ENCODE peak calls at places on chromosome 12, in five cellular contexts. G is CD4-positive, alpha-beta memory T cell; O is PC-3; W is thyroid gland; B is mammary epithelial cell. A is an unnamed sample.

GRCh38 chr12:62625238-62625637 is 158.6 kb downstream of the MON2 start:
- DNase-seq in G (no peak), O (no peak), B (no peak), W (peak; percentile 63), A (no peak)

GRCh38 chr12:78470354-78471195 is 394.0 kb upstream of the SYT1 start:
- DNase-seq in B (peak; percentile 32), W (peak; percentile 59), O (peak; percentile 64), G (no peak), A (peak; percentile 23)

GRCh38 chr12:30678221-30678620 is 17.4 kb downstream of the IPO8 start:
- DNase-seq in G (no peak), W (no peak), B (no peak), O (no peak), A (no peak)

GRCh38 chr12:18090093-18090492 is at the start of gene RERGL:
- DNase-seq in O (no peak), B (no peak), W (no peak), G (no peak), A (no peak)

GRCh38 chr12:58008658-58009057 is 67.3 kb downstream of the ATP23 start:
- DNase-seq in G (no peak), O (no peak), B (no peak), W (no peak), A (no peak)

GRCh38 chr12:29547151-29547561 is 49.7 kb upstream of the OVCH1 start:
- DNase-seq in O (peak; percentile 78), G (no peak), W (no peak), B (no peak), A (peak; percentile 67)

GRCh38 chr12:129394416-129394815 is 509.4 kb downstream of the TMEM132D start:
- DNase-seq in O (no peak), B (no peak), W (no peak), G (no peak), A (no peak)

GRCh38 chr12:124852911-124853441 is 10.7 kb downstream of the SCARB1 start:
- DNase-seq in O (no peak), B (no peak), G (no peak), W (no peak), A (no peak)

GRCh38 chr12:92947589-92948215 is 18.6 kb upstream of the EEA1 start:
- DNase-seq in O (no peak), B (no peak), G (no peak), W (no peak), A (no peak)

GRCh38 chr12:112947314-112947713 is 9.0 kb downstream of the OAS3 start:
- DNase-seq in G (no peak), W (no peak), O (no peak), B (no peak), A (no peak)

GRCh38 chr12:62722971-62723680 is 211.8 kb downstream of the PPM1H start:
- DNase-seq in O (peak; percentile 64), G (no peak), W (no peak), B (no peak), A (peak; percentile 78)

GRCh38 chr12:4960547-4960946 is 50.8 kb downstream of the KCNA1 start:
- DNase-seq in G (no peak), W (no peak), O (no peak), B (no peak), A (no peak)

GRCh38 chr12:27733052-27733656 is 22.5 kb downstream of the MRPS35 start:
- DNase-seq in W (peak; percentile 29), O (peak; percentile 82), G (peak; percentile 42), B (peak; percentile 9), A (peak; percentile 25)

GRCh38 chr12:124633269-124633953 is 66.0 kb upstream of the NCOR2 start:
- DNase-seq in B (peak; percentile 70), W (no peak), O (peak; percentile 71), G (no peak), A (no peak)

GRCh38 chr12:15193927-15194326 is 27.3 kb downstream of the RERG start:
- DNase-seq in O (no peak), B (no peak), G (no peak), W (peak; percentile 5), A (no peak)

GRCh38 chr12:127125607-127126259 is 1141.2 kb upstream of the TMEM132C start:
- DNase-seq in O (peak; percentile 99), G (no peak), B (peak; percentile 100), W (no peak), A (peak; percentile 88)

GRCh38 chr12:122081697-122082221 is 3.2 kb downstream of the MLXIP start:
- DNase-seq in G (peak; percentile 54), O (peak; percentile 14), W (peak; percentile 32), B (peak; percentile 31), A (peak; percentile 27)

GRCh38 chr12:43315961-43316360 is 236.0 kb downstream of the ADAMTS20 start:
- DNase-seq in O (no peak), W (no peak), G (no peak), B (no peak), A (no peak)

GRCh38 chr12:3170423-3171194 is 93.4 kb downstream of the TSPAN9 start:
- DNase-seq in W (no peak), G (no peak), O (peak; percentile 81), B (peak; percentile 80), A (peak; percentile 37)

GRCh38 chr12:94650143-94651056 is at the start of gene TMCC3:
- DNase-seq in O (peak; percentile 68), G (peak; percentile 12), W (peak; percentile 73), B (peak; percentile 68), A (peak; percentile 52)

GRCh38 chr12:8603858-8604257 is 8.8 kb downstream of the AICDA start:
- DNase-seq in G (no peak), W (no peak), O (no peak), B (no peak), A (no peak)

GRCh38 chr12:2803635-2804380 is 8.7 kb upstream of the ITFG2 start:
- DNase-seq in W (no peak), B (no peak), G (no peak), O (no peak), A (no peak)

GRCh38 chr12:51217133-51217967 is 512 bp downstream of the POU6F1 start:
- DNase-seq in O (no peak), W (peak; percentile 71), B (no peak), G (peak; percentile 43), A (peak; percentile 61)

GRCh38 chr12:116717466-116718457 is 20.1 kb downstream of the SPRING1 start:
- DNase-seq in W (peak; percentile 71), B (no peak), G (no peak), O (no peak), A (no peak)

GRCh38 chr12:100672075-100672592 is 98.7 kb downstream of the GAS2L3 start:
- DNase-seq in B (no peak), G (no peak), W (peak; percentile 8), O (peak; percentile 55), A (peak; percentile 23)

GRCh38 chr12:50241178-50241577 is 42.1 kb downstream of the LIMA1 start:
- DNase-seq in G (no peak), O (peak; percentile 82), W (no peak), B (no peak), A (no peak)

GRCh38 chr12:10695852-10696251 is 22.0 kb upstream of the STYK1 start:
- DNase-seq in B (no peak), G (no peak), O (no peak), W (no peak), A (no peak)

GRCh38 chr12:68428211-68428610 is 96.0 kb upstream of the MDM1 start:
- DNase-seq in G (no peak), B (no peak), O (no peak), W (no peak), A (no peak)

GRCh38 chr12:94379479-94380113 is 80.1 kb downstream of the CEP83 start:
- DNase-seq in W (no peak), B (no peak), G (no peak), O (no peak), A (no peak)

GRCh38 chr12:44571031-44571550 is 305.0 kb downstream of the NELL2 start:
- DNase-seq in G (no peak), O (no peak), B (no peak), W (no peak), A (no peak)

GRCh38 chr12:113996026-113996425 is 29.9 kb upstream of the RBM19 start:
- DNase-seq in G (no peak), B (no peak), W (no peak), O (no peak), A (no peak)

GRCh38 chr12:19131020-19131431 is 1.5 kb downstream of the PLEKHA5 start:
- DNase-seq in G (no peak), O (peak; percentile 74), B (peak; percentile 88), W (peak; percentile 40), A (peak; percentile 33)

GRCh38 chr12:120117961-120118709 is 1.6 kb upstream of the RAB35 start:
- DNase-seq in O (peak; percentile 71), G (no peak), B (peak; percentile 66), W (no peak), A (no peak)

GRCh38 chr12:113432976-113433375 is 10.8 kb downstream of the SDSL start:
- DNase-seq in W (peak; percentile 42), O (no peak), B (no peak), G (no peak), A (no peak)

DNA sequence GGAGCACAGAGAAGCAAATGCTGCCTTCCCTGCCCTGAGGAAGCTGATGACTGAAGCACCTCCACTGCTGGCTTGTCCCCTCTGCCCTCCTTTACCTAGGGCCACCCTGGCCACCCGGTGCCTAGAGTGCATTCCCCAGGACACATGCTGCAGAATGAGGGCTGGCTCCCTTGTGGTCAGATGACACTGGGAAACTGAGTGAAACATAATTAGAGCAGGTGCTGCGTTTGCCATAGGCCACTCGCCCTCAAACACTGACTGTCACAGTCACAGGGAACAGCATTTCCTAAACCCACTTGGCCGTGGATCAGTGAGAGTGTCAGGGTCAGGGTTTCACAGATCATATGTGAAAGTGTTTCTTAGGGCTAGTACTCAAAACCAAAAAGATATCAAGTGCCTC is 16.0 kb downstream of the TCHP start:
- DNase-seq in W (no peak), B (no peak), O (no peak), G (no peak), A (no peak)
- H3K36me3 ChIP-seq in W (peaks cover 73% of the 10 kb centered on the region), B (peaks cover 15% of the 10 kb centered on the region), O (peaks cover 54% of the 10 kb centered on the region), G (peaks cover 67% of the 10 kb centered on the region), A (peaks cover 31% of the 10 kb centered on the region)

DNA sequence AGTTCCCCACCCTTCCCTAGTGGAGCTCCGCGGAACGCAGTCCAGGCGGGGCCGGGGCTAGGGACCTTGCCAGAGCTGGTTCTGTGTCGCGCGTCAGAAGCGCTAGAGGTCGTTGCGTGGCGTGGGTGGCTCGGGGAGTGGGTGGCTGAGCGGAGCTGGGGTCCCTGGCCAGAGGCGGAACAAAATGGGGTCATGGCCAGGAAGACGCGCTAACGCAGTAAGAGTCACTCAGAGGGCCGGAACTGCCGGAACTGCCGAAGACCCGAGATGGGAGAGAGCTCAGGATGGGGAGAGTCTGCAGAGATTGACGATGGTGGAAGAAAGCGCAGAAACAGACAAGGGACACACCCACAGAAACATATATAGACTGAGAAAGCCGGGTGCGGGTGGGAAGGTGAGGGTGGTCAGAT is 4.8 kb downstream of the DGKA start:
- DNase-seq in G (no peak), O (no peak), B (no peak), W (no peak), A (no peak)
- H3K36me3 ChIP-seq in G (peaks cover 55% of the 10 kb centered on the region), O (no peaks in the 10 kb centered on the region), B (peaks cover 21% of the 10 kb centered on the region), W (no peaks in the 10 kb centered on the region), A (no peaks in the 10 kb centered on the region)

GRCh38 chr12:104648746-104649145 is 192.0 kb downstream of the CHST11 start:
- DNase-seq in G (no peak), W (no peak), B (no peak), O (no peak), A (no peak)
- H3K36me3 ChIP-seq in G (no peaks in the 10 kb centered on the region), W (no peaks in the 10 kb centered on the region), B (no peaks in the 10 kb centered on the region), O (peaks cover 7% of the 10 kb centered on the region), A (no peaks in the 10 kb centered on the region)

DNA sequence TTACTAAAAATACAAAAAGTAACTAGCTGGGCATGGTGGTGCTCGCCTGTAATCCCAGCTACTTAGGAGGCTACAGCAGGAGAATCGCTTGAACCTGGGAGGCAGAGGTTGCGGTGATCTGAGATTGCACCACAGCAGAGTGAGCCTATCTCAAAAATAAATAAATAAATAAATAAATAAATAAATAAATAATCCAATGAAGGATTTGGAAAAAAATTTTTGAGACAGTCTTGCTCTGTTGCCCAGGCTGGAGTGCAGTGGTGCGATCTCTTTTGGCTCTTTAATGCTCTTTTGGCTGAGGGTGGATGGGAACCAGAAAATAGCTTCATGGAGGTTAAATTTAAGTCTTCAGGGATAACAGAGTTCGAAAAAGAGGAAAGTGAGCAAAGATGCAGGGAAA is 11.7 kb downstream of the ATP5MC2 start:
- DNase-seq in G (no peak), B (no peak), O (no peak), W (no peak), A (no peak)
- H3K36me3 ChIP-seq in G (peaks cover 24% of the 10 kb centered on the region), B (peaks cover 13% of the 10 kb centered on the region), O (peaks cover 20% of the 10 kb centered on the region), W (peaks cover 52% of the 10 kb centered on the region), A (peaks cover 55% of the 10 kb centered on the region)